ENCODE peak calls at places on chromosomes 4 and X, in five cellular contexts. One of them, this sample, is unnamed.

GRCh38 chr4:145347684-145348083 is 134.0 kb upstream of the SMAD1 start:
- DNase-seq in HCT116: no peak
- DNase-seq in endothelial cell of umbilical vein: no peak
- DNase-seq in upper lobe of left lung: no peak
- DNase-seq in esophagus squamous epithelium: no peak
- DNase-seq in this sample: no peak

GRCh38 chr4:179626687-179627086 is 2184.4 kb upstream of the AGA start:
- DNase-seq in esophagus squamous epithelium: no peak
- DNase-seq in upper lobe of left lung: no peak
- DNase-seq in HCT116: no peak
- DNase-seq in endothelial cell of umbilical vein: no peak
- DNase-seq in this sample: no peak

GRCh38 chr4:147780137-147780777 is 48.4 kb downstream of the ARHGAP10 start:
- DNase-seq in upper lobe of left lung: peak; percentile 61
- DNase-seq in esophagus squamous epithelium: no peak
- DNase-seq in endothelial cell of umbilical vein: no peak
- DNase-seq in HCT116: no peak
- DNase-seq in this sample: no peak

GRCh38 chr4:10115657-10116624 is 658 bp downstream of the WDR1 start:
- DNase-seq in esophagus squamous epithelium: peak; percentile 55
- DNase-seq in HCT116: peak; percentile 28
- DNase-seq in upper lobe of left lung: peak; percentile 83
- DNase-seq in endothelial cell of umbilical vein: no peak
- DNase-seq in this sample: peak; percentile 74

GRCh38 chrX:48498374-48498809 is 10.4 kb upstream of the PORCN start:
- DNase-seq in HCT116: no peak
- DNase-seq in endothelial cell of umbilical vein: peak; percentile 44
- DNase-seq in upper lobe of left lung: no peak
- DNase-seq in esophagus squamous epithelium: no peak
- DNase-seq in this sample: no peak

GRCh38 chr4:54663181-54663580 is 5.4 kb downstream of the KIT start:
- DNase-seq in HCT116: no peak
- DNase-seq in esophagus squamous epithelium: no peak
- DNase-seq in upper lobe of left lung: no peak
- DNase-seq in endothelial cell of umbilical vein: no peak
- DNase-seq in this sample: peak; percentile 34

GRCh38 chr4:2936773-2937145 is 26.4 kb downstream of the NOP14 start:
- DNase-seq in esophagus squamous epithelium: no peak
- DNase-seq in HCT116: no peak
- DNase-seq in endothelial cell of umbilical vein: no peak
- DNase-seq in upper lobe of left lung: peak; percentile 22
- DNase-seq in this sample: no peak

GRCh38 chr4:88097781-88098180 is 60.7 kb downstream of the ABCG2 start:
- DNase-seq in esophagus squamous epithelium: no peak
- DNase-seq in upper lobe of left lung: no peak
- DNase-seq in HCT116: no peak
- DNase-seq in endothelial cell of umbilical vein: no peak
- DNase-seq in this sample: no peak

DNA sequence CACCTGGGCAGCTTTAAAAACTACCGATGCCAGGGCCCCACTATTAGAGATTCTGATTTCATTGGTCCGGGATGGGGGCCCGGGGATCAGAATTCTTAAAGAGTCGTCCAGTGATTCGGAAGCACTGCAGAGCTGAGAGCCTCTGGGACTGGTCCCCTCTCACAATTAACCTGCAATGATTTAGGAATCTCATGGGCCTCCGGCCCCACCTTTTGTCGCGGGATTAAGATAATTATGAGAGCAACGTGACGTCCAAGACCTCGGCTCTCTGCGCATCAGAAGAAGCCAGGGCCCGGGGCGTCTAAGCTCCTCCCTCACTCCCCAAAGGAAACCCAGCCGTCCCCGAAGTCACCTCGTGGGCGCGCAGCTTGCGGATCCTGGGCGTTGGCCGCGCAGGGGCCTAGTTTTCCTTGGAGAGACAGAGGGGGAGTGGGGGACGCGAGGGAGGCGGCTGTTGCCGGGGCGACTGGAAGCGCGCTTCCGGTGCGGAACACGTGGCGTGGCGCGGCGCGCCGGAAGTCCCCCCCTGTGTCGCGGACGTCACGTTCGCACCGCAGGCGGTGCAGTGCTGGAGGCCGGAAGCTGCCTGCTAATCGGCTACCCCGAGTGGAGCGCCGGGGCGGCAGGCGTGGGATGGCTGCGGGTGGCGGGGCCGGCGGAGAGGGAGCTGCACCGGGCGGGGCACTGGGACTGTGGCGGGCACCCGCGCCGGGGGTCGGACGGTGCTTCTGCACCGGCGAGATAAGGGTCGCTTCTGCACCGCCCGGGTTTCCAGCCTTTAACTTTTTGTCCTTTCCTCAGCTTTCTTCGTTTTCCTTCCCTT is at the start of gene GEMIN8:
- DNase-seq in HCT116: peak; percentile 84
- DNase-seq in upper lobe of left lung: peak; percentile 88
- DNase-seq in endothelial cell of umbilical vein: peak; percentile 73
- DNase-seq in esophagus squamous epithelium: peak; percentile 32
- DNase-seq in this sample: peak; percentile 92
- TF ChIP-seq POLR2A in HCT116: no peak
- TF ChIP-seq POLR2A in upper lobe of left lung: peak; percentile 49
- TF ChIP-seq POLR2A in endothelial cell of umbilical vein: peak; percentile 64
- TF ChIP-seq POLR2A in esophagus squamous epithelium: no peak
- TF ChIP-seq POLR2A in this sample: peak; percentile 69

GRCh38 chrX:31178064-31178768 is 106.4 kb upstream of the FTHL17 start:
- DNase-seq in upper lobe of left lung: no peak
- DNase-seq in HCT116: no peak
- DNase-seq in endothelial cell of umbilical vein: no peak
- DNase-seq in esophagus squamous epithelium: no peak
- DNase-seq in this sample: no peak
- TF ChIP-seq POLR2A in upper lobe of left lung: no peak
- TF ChIP-seq POLR2A in HCT116: no peak
- TF ChIP-seq POLR2A in endothelial cell of umbilical vein: no peak
- TF ChIP-seq POLR2A in esophagus squamous epithelium: no peak
- TF ChIP-seq POLR2A in this sample: no peak

GRCh38 chr4:119626420-119626819 is 2.2 kb downstream of the PDE5A start:
- DNase-seq in HCT116: no peak
- DNase-seq in endothelial cell of umbilical vein: no peak
- DNase-seq in upper lobe of left lung: no peak
- DNase-seq in esophagus squamous epithelium: no peak
- DNase-seq in this sample: no peak

GRCh38 chr4:119626943-119627266 is 1.7 kb downstream of the PDE5A start:
- DNase-seq in HCT116: no peak
- DNase-seq in upper lobe of left lung: no peak
- DNase-seq in esophagus squamous epithelium: no peak
- DNase-seq in endothelial cell of umbilical vein: no peak
- DNase-seq in this sample: no peak

GRCh38 chr4:119627267-119628190 is 1.1 kb downstream of the PDE5A start:
- DNase-seq in upper lobe of left lung: peak; percentile 55
- DNase-seq in HCT116: peak; percentile 19
- DNase-seq in endothelial cell of umbilical vein: peak; percentile 41
- DNase-seq in esophagus squamous epithelium: no peak
- DNase-seq in this sample: peak; percentile 67

GRCh38 chr4:119629142-119629471 is 503 bp upstream of the PDE5A start:
- DNase-seq in upper lobe of left lung: no peak
- DNase-seq in endothelial cell of umbilical vein: no peak
- DNase-seq in esophagus squamous epithelium: no peak
- DNase-seq in HCT116: no peak
- DNase-seq in this sample: no peak

GRCh38 chr4:119628281-119629141 is at the start of gene PDE5A:
- DNase-seq in esophagus squamous epithelium: peak; percentile 8
- DNase-seq in endothelial cell of umbilical vein: peak; percentile 78
- DNase-seq in upper lobe of left lung: peak; percentile 81
- DNase-seq in HCT116: peak; percentile 70
- DNase-seq in this sample: peak; percentile 69
- TF ChIP-seq POLR2A in esophagus squamous epithelium: no peak
- TF ChIP-seq POLR2A in endothelial cell of umbilical vein: no peak
- TF ChIP-seq POLR2A in upper lobe of left lung: no peak
- TF ChIP-seq POLR2A in HCT116: no peak
- TF ChIP-seq POLR2A in this sample: no peak

DNA sequence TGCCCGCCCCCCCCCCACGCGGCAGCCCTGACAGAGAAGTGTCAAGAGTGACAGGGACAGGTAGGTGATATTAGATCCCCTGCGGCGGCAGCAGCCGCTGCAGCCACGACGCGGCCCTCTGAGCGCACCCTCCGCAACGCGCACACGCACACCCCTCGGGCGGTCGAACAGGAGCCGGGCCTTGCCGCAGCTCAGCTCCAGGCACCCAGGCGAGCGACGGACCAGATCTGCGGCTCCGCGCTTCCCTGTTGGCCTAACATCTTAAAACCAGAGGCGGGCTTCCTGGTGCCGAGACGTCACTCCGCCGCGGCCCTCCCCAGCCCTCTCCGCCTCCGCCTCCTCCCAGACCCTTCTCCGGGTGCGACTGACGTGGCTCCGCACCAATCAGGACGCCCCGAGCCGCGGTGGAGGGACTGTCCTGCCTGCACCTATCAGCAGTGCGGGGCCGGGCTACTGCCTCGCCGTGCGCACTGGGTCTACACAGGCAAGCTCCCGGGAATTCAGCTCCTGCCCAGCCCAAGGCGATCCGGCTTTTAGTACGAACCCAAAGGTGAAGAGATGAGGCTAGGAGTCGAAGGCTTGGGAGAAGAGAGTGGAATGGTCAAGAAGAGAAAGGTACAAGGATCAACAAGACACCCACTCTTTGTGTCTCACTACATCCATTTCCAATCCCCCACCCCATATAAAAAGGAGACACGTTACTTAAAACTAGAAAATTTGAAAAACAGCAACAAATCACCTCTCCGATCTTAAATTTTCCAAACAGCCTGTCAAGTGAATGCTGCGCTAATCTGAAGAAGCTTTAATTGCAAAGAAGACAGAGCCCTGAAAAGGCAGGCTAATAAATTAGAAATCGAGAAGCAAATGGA is at the start of gene PITX2:
- DNase-seq in esophagus squamous epithelium: peak; percentile 17
- DNase-seq in endothelial cell of umbilical vein: peak; percentile 89
- DNase-seq in upper lobe of left lung: peak; percentile 33
- DNase-seq in HCT116: peak; percentile 92
- DNase-seq in this sample: peak; percentile 58
- TF ChIP-seq POLR2A in esophagus squamous epithelium: no peak
- TF ChIP-seq POLR2A in endothelial cell of umbilical vein: no peak
- TF ChIP-seq POLR2A in upper lobe of left lung: no peak
- TF ChIP-seq POLR2A in HCT116: peak; percentile 49
- TF ChIP-seq POLR2A in this sample: no peak

GRCh38 chr4:153222162-153222789 is 18.0 kb downstream of the TRIM2 start:
- DNase-seq in esophagus squamous epithelium: no peak
- DNase-seq in HCT116: no peak
- DNase-seq in endothelial cell of umbilical vein: peak; percentile 82
- DNase-seq in upper lobe of left lung: peak; percentile 32
- DNase-seq in this sample: no peak
- TF ChIP-seq POLR2A in esophagus squamous epithelium: no peak
- TF ChIP-seq POLR2A in HCT116: no peak
- TF ChIP-seq POLR2A in endothelial cell of umbilical vein: no peak
- TF ChIP-seq POLR2A in upper lobe of left lung: no peak
- TF ChIP-seq POLR2A in this sample: no peak

GRCh38 chr4:68963389-68963788 is 11.8 kb upstream of the UGT2A3 start:
- DNase-seq in endothelial cell of umbilical vein: no peak
- DNase-seq in esophagus squamous epithelium: no peak
- DNase-seq in upper lobe of left lung: no peak
- DNase-seq in HCT116: no peak
- DNase-seq in this sample: no peak
- TF ChIP-seq POLR2A in endothelial cell of umbilical vein: no peak
- TF ChIP-seq POLR2A in esophagus squamous epithelium: no peak
- TF ChIP-seq POLR2A in upper lobe of left lung: no peak
- TF ChIP-seq POLR2A in HCT116: no peak
- TF ChIP-seq POLR2A in this sample: no peak

This sample was measured in erythroblast.